ENCODE peak calls at places on chromosomes 3 and 15, in eight cellular contexts. One of them, this sample, is unnamed. For H3K4me1 and H3K9me3, the result is how much of the 10 kb centered on the place peaks cover.

GRCh38 chr3:24069045-24069444 is 124.0 kb downstream of the NR1D2 start:
- DNase-seq in CD8-positive, alpha-beta T cell: no peak
- DNase-seq in CD8-positive, alpha-beta memory T cell: no peak
- DNase-seq in lower lobe of right lung: no peak
- DNase-seq in cardiac muscle cell: no peak
- DNase-seq in psoas muscle: no peak
- DNase-seq in Panc1: no peak
- DNase-seq in ovary: no peak
- DNase-seq in this sample: peak

GRCh38 chr3:116569611-116570010 is 124.3 kb upstream of the LSAMP start:
- DNase-seq in ovary: no peak
- DNase-seq in Panc1: no peak
- DNase-seq in CD8-positive, alpha-beta memory T cell: no peak
- DNase-seq in lower lobe of right lung: no peak
- DNase-seq in cardiac muscle cell: no peak
- DNase-seq in psoas muscle: no peak
- DNase-seq in CD8-positive, alpha-beta T cell: no peak
- DNase-seq in this sample: no peak

GRCh38 chr3:169818330-169818729 is 5.6 kb upstream of the LRRC34 start:
- DNase-seq in ovary: no peak
- DNase-seq in Panc1: no peak
- DNase-seq in psoas muscle: no peak
- DNase-seq in CD8-positive, alpha-beta T cell: no peak
- DNase-seq in CD8-positive, alpha-beta memory T cell: no peak
- DNase-seq in lower lobe of right lung: no peak
- DNase-seq in cardiac muscle cell: no peak
- DNase-seq in this sample: no peak

GRCh38 chr3:10194328-10195071 is 29.8 kb downstream of the IRAK2 start:
- DNase-seq in psoas muscle: peak
- DNase-seq in lower lobe of right lung: no peak
- DNase-seq in CD8-positive, alpha-beta memory T cell: peak
- DNase-seq in cardiac muscle cell: peak
- DNase-seq in CD8-positive, alpha-beta T cell: peak
- DNase-seq in ovary: no peak
- DNase-seq in Panc1: no peak
- DNase-seq in this sample: peak

GRCh38 chr3:156488771-156489170 is 66.1 kb downstream of the SSR3 start:
- DNase-seq in CD8-positive, alpha-beta memory T cell: no peak
- DNase-seq in ovary: no peak
- DNase-seq in CD8-positive, alpha-beta T cell: no peak
- DNase-seq in lower lobe of right lung: no peak
- DNase-seq in psoas muscle: no peak
- DNase-seq in cardiac muscle cell: no peak
- DNase-seq in Panc1: no peak
- DNase-seq in this sample: no peak

GRCh38 chr15:25179673-25180511 is 225.1 kb downstream of the SNRPN start:
- DNase-seq in CD8-positive, alpha-beta memory T cell: no peak
- DNase-seq in psoas muscle: peak
- DNase-seq in Panc1: no peak
- DNase-seq in CD8-positive, alpha-beta T cell: peak
- DNase-seq in ovary: peak
- DNase-seq in lower lobe of right lung: peak
- DNase-seq in cardiac muscle cell: no peak
- DNase-seq in this sample: no peak

GRCh38 chr15:42408178-42408577 is 48.9 kb downstream of the CAPN3 start:
- DNase-seq in lower lobe of right lung: no peak
- DNase-seq in ovary: no peak
- DNase-seq in CD8-positive, alpha-beta T cell: no peak
- DNase-seq in Panc1: no peak
- DNase-seq in psoas muscle: no peak
- DNase-seq in cardiac muscle cell: no peak
- DNase-seq in CD8-positive, alpha-beta memory T cell: no peak
- DNase-seq in this sample: no peak

GRCh38 chr15:68983821-68984517 is 30.5 kb upstream of the NOX5 start:
- DNase-seq in CD8-positive, alpha-beta T cell: no peak
- DNase-seq in psoas muscle: no peak
- DNase-seq in CD8-positive, alpha-beta memory T cell: no peak
- DNase-seq in lower lobe of right lung: no peak
- DNase-seq in cardiac muscle cell: peak
- DNase-seq in ovary: no peak
- DNase-seq in Panc1: no peak
- DNase-seq in this sample: no peak

DNA sequence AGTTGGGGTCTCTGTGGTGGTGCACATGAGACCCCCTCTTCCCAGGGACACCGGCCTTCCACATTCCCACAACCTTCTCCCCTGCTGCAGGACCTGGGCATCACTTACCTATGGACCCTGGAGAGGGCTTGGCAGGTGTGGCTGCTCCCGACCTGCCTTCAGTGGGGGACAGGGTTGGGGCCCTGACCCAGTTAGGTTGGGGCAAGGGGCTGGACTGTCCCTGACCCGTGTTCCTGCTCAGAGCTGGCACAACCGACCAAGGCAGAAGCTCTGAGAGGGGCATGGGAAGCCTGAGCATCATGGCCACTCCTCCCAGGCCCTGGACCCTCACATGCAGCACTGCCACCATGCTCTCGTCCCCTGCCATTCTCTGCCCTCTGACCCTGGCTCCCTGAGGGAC is 6.1 kb downstream of the NBEAL2 start:
- DNase-seq in Panc1: no peak
- DNase-seq in CD8-positive, alpha-beta memory T cell: no peak
- DNase-seq in lower lobe of right lung: peak
- DNase-seq in cardiac muscle cell: no peak
- DNase-seq in psoas muscle: peak
- DNase-seq in CD8-positive, alpha-beta T cell: peak
- DNase-seq in ovary: no peak
- DNase-seq in this sample: no peak
- H3K4me1 ChIP-seq in Panc1: under half
- H3K4me1 ChIP-seq in CD8-positive, alpha-beta memory T cell: half or more
- H3K4me1 ChIP-seq in lower lobe of right lung: half or more
- H3K4me1 ChIP-seq in cardiac muscle cell: under half
- H3K4me1 ChIP-seq in psoas muscle: under half
- H3K4me1 ChIP-seq in CD8-positive, alpha-beta T cell: half or more
- H3K4me1 ChIP-seq in ovary: under half
- H3K4me1 ChIP-seq in this sample: under half

DNA sequence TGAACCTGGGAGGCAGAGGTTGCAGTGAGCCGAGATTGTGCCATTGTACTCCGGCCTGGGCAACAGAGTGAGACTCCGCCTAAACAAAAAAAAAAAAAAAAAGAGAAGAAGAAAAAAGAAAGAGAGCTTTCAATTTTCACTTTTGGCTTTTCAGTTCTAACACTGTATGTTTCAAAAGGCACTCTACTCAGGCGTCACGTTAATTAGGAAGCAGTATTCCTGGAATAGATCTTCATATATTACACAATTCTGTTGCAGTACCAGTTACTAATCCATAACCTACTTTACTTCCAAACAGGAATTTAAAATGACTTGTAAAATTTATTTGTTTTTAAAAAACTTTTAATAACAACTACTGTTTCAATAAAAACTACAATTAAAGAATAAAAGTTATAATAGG is 131.7 kb upstream of the PLXND1 start:
- DNase-seq in cardiac muscle cell: no peak
- DNase-seq in ovary: no peak
- DNase-seq in CD8-positive, alpha-beta T cell: no peak
- DNase-seq in psoas muscle: no peak
- DNase-seq in lower lobe of right lung: no peak
- DNase-seq in Panc1: no peak
- DNase-seq in CD8-positive, alpha-beta memory T cell: no peak
- DNase-seq in this sample: no peak
- H3K9me3 ChIP-seq in cardiac muscle cell: under half
- H3K9me3 ChIP-seq in ovary: under half
- H3K9me3 ChIP-seq in CD8-positive, alpha-beta T cell: under half
- H3K9me3 ChIP-seq in psoas muscle: under half
- H3K9me3 ChIP-seq in lower lobe of right lung: under half
- H3K9me3 ChIP-seq in Panc1: under half
- H3K9me3 ChIP-seq in CD8-positive, alpha-beta memory T cell: under half
- H3K9me3 ChIP-seq in this sample: under half

GRCh38 chr3:141392018-141392370 is 23.7 kb downstream of the ZBTB38 start:
- DNase-seq in CD8-positive, alpha-beta T cell: no peak
- DNase-seq in ovary: no peak
- DNase-seq in lower lobe of right lung: no peak
- DNase-seq in Panc1: no peak
- DNase-seq in psoas muscle: no peak
- DNase-seq in CD8-positive, alpha-beta memory T cell: no peak
- DNase-seq in cardiac muscle cell: peak
- DNase-seq in this sample: no peak
- H3K4me1 ChIP-seq in CD8-positive, alpha-beta T cell: under half
- H3K4me1 ChIP-seq in ovary: under half
- H3K4me1 ChIP-seq in lower lobe of right lung: under half
- H3K4me1 ChIP-seq in Panc1: under half
- H3K4me1 ChIP-seq in psoas muscle: under half
- H3K4me1 ChIP-seq in CD8-positive, alpha-beta memory T cell: under half
- H3K4me1 ChIP-seq in cardiac muscle cell: under half
- H3K4me1 ChIP-seq in this sample: under half

DNA sequence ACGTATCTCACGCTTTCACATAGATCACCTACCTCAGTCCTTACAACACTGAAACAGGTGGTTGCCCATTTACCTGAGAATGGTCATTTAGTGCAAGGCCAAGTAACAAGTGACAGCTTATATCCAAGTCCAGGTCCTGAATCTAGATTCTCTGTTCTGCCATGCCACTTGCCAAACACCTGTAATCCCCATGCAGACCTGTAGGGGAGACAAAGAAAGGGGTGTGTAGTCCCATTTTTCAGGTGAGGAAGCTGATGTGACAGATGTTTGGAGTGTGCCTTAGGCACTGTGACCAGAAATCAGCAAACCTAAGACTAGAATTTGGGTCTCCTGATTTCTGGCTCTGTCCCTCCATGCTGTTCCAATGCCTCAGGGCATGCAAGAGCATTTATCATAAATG is 12.7 kb downstream of the ZNF35 start:
- DNase-seq in lower lobe of right lung: no peak
- DNase-seq in ovary: no peak
- DNase-seq in psoas muscle: no peak
- DNase-seq in CD8-positive, alpha-beta memory T cell: no peak
- DNase-seq in CD8-positive, alpha-beta T cell: no peak
- DNase-seq in cardiac muscle cell: no peak
- DNase-seq in Panc1: no peak
- DNase-seq in this sample: no peak
- H3K9me3 ChIP-seq in lower lobe of right lung: half or more
- H3K9me3 ChIP-seq in ovary: under half
- H3K9me3 ChIP-seq in psoas muscle: under half
- H3K9me3 ChIP-seq in CD8-positive, alpha-beta memory T cell: under half
- H3K9me3 ChIP-seq in CD8-positive, alpha-beta T cell: under half
- H3K9me3 ChIP-seq in cardiac muscle cell: under half
- H3K9me3 ChIP-seq in Panc1: under half
- H3K9me3 ChIP-seq in this sample: under half